ENCODE peak calls at places on chromosomes 1 and 21, in ten cellular contexts. R, P, B, U, D, W, L, Q, K and T are unnamed samples.

GRCh38 chr21:20551939-20552338 is 446.3 kb upstream of the NCAM2 start:
- DNase-seq in R (no peak), P (no peak), B (no peak), U (no peak), D (no peak), W (no peak), L (no peak), Q (no peak), K (no peak), T (no peak)

GRCh38 chr1:223363057-223363855 is 720 bp downstream of the SUSD4 start:
- DNase-seq in R (no peak), P (peak), B (no peak), U (peak), D (no peak), W (peak), L (no peak), Q (no peak), K (peak), T (no peak)

GRCh38 chr1:198118136-198118535 is 38.7 kb upstream of the NEK7 start:
- DNase-seq in R (peak), P (no peak), B (peak), U (peak), D (no peak), W (no peak), L (no peak), Q (no peak), K (peak), T (no peak)

GRCh38 chr21:25887646-25888321 is 153.0 kb downstream of the GABPA start:
- DNase-seq in R (no peak), P (no peak), B (no peak), U (no peak), D (peak), W (no peak), L (no peak), Q (no peak), K (no peak), T (no peak)

GRCh38 chr1:26584022-26584485 is 54.5 kb downstream of the RPS6KA1 start:
- DNase-seq in R (no peak), P (peak), B (no peak), U (no peak), D (no peak), W (peak), L (peak), Q (peak), K (no peak), T (no peak)

GRCh38 chr1:53143527-53143926 is 1.1 kb upstream of the SLC1A7 start:
- DNase-seq in R (no peak), P (no peak), B (no peak), U (no peak), D (no peak), W (no peak), L (no peak), Q (no peak), K (no peak), T (no peak)

GRCh38 chr1:224804220-224804619 is 125.3 kb upstream of the DNAH14 start:
- DNase-seq in R (no peak), P (no peak), B (no peak), U (no peak), D (no peak), W (no peak), L (no peak), Q (no peak), K (no peak), T (no peak)

GRCh38 chr1:224539971-224540370 is 76.1 kb upstream of the CNIH3 start:
- DNase-seq in R (no peak), P (no peak), B (no peak), U (no peak), D (no peak), W (no peak), L (no peak), Q (no peak), K (peak), T (no peak)

GRCh38 chr1:65027699-65028358 is 61.5 kb upstream of the JAK1 start:
- DNase-seq in R (peak), P (no peak), B (no peak), U (peak), D (no peak), W (no peak), L (no peak), Q (no peak), K (no peak), T (no peak)

GRCh38 chr1:101147381-101147780 is 89.4 kb upstream of the S1PR1 start:
- DNase-seq in R (no peak), P (no peak), B (no peak), U (no peak), D (no peak), W (no peak), L (no peak), Q (no peak), K (no peak), T (no peak)

GRCh38 chr21:30446969-30447368 is 6.9 kb downstream of the KRTAP15-1 start:
- DNase-seq in R (no peak), P (no peak), B (no peak), U (no peak), D (no peak), W (no peak), L (no peak), Q (no peak), K (no peak), T (no peak)

GRCh38 chr21:37670883-37671282 is 245.4 kb downstream of the KCNJ6 start:
- DNase-seq in R (no peak), P (no peak), B (peak), U (no peak), D (no peak), W (no peak), L (peak), Q (no peak), K (peak), T (no peak)

GRCh38 chr1:17903386-17903785 is 148.3 kb downstream of the ACTL8 start:
- DNase-seq in R (no peak), P (no peak), B (no peak), U (no peak), D (no peak), W (no peak), L (no peak), Q (no peak), K (no peak), T (no peak)

GRCh38 chr1:213123087-213123486 is 72.0 kb downstream of the RPS6KC1 start:
- DNase-seq in R (no peak), P (no peak), B (no peak), U (no peak), D (no peak), W (no peak), L (no peak), Q (no peak), K (no peak), T (no peak)

GRCh38 chr1:225699336-225699735 is 46.4 kb upstream of the ENAH start:
- DNase-seq in R (no peak), P (no peak), B (no peak), U (no peak), D (no peak), W (no peak), L (no peak), Q (no peak), K (no peak), T (no peak)

GRCh38 chr21:46098303-46099141 is 610 bp downstream of the COL6A2 start:
- DNase-seq in R (no peak), P (peak), B (no peak), U (peak), D (no peak), W (no peak), L (no peak), Q (no peak), K (no peak), T (peak)

GRCh38 chr1:94531664-94532063 is 9.9 kb downstream of the F3 start:
- DNase-seq in R (no peak), P (no peak), B (no peak), U (no peak), D (no peak), W (no peak), L (no peak), Q (no peak), K (no peak), T (no peak)

GRCh38 chr1:118984990-118985608 is 3.0 kb downstream of the TBX15 start:
- DNase-seq in R (no peak), P (no peak), B (no peak), U (no peak), D (no peak), W (peak), L (no peak), Q (no peak), K (no peak), T (no peak)

GRCh38 chr1:57599233-57599994 is 175.6 kb upstream of the DAB1 start:
- DNase-seq in R (no peak), P (peak), B (no peak), U (no peak), D (peak), W (no peak), L (no peak), Q (no peak), K (peak), T (no peak)

GRCh38 chr1:112423207-112423606 is 27.2 kb downstream of the CTTNBP2NL start:
- DNase-seq in R (no peak), P (no peak), B (no peak), U (no peak), D (no peak), W (no peak), L (no peak), Q (no peak), K (no peak), T (no peak)

GRCh38 chr1:39969048-39969447 is 14.1 kb downstream of the MFSD2A start:
- DNase-seq in R (no peak), P (no peak), B (no peak), U (no peak), D (no peak), W (no peak), L (no peak), Q (no peak), K (peak), T (no peak)

GRCh38 chr1:28663871-28664470 is 4.6 kb upstream of the GMEB1 start:
- DNase-seq in R (no peak), P (no peak), B (no peak), U (no peak), D (no peak), W (no peak), L (no peak), Q (no peak), K (no peak), T (no peak)

GRCh38 chr1:223711173-223711572 is 1.2 kb upstream of the CAPN2 start:
- DNase-seq in R (no peak), P (no peak), B (no peak), U (no peak), D (no peak), W (no peak), L (no peak), Q (no peak), K (peak), T (no peak)

GRCh38 chr1:61011514-61012263 is 70.7 kb upstream of the NFIA start:
- DNase-seq in R (no peak), P (no peak), B (no peak), U (no peak), D (no peak), W (no peak), L (no peak), Q (no peak), K (no peak), T (no peak)

GRCh38 chr1:116501041-116501869 is 69.6 kb downstream of the CD58 start:
- DNase-seq in R (no peak), P (no peak), B (no peak), U (no peak), D (no peak), W (no peak), L (no peak), Q (no peak), K (no peak), T (no peak)

GRCh38 chr1:215970406-215970805 is 403.3 kb downstream of the KCTD3 start:
- DNase-seq in R (no peak), P (no peak), B (no peak), U (no peak), D (peak), W (no peak), L (no peak), Q (no peak), K (peak), T (no peak)

GRCh38 chr1:17521946-17522612 is 17.4 kb upstream of the ARHGEF10L start:
- DNase-seq in R (no peak), P (no peak), B (no peak), U (no peak), D (no peak), W (no peak), L (no peak), Q (no peak), K (no peak), T (no peak)

GRCh38 chr1:58528518-58528917 is 18.0 kb downstream of the OMA1 start:
- DNase-seq in R (no peak), P (no peak), B (peak), U (no peak), D (peak), W (no peak), L (peak), Q (no peak), K (peak), T (no peak)

GRCh38 chr21:43933146-43933673 is 68.2 kb downstream of the AGPAT3 start:
- DNase-seq in R (no peak), P (no peak), B (no peak), U (no peak), D (no peak), W (no peak), L (no peak), Q (no peak), K (no peak), T (no peak)

GRCh38 chr1:109161836-109162606 is 48.1 kb downstream of the ELAPOR1 start:
- DNase-seq in R (no peak), P (no peak), B (peak), U (peak), D (peak), W (peak), L (peak), Q (no peak), K (peak), T (no peak)

GRCh38 chr1:145826030-145826429 is 2.0 kb downstream of the POLR3C start:
- DNase-seq in R (no peak), P (no peak), B (no peak), U (no peak), D (no peak), W (no peak), L (no peak), Q (no peak), K (no peak), T (no peak)

GRCh38 chr1:143665606-143666005 is 306.2 kb downstream of the FAM72C start:
- DNase-seq in R (no peak), P (no peak), B (no peak), U (no peak), D (no peak), W (no peak), L (no peak), Q (no peak), K (no peak), T (no peak)

GRCh38 chr1:174051956-174052355 is 29.8 kb upstream of the RC3H1 start:
- DNase-seq in R (peak), P (no peak), B (no peak), U (no peak), D (no peak), W (no peak), L (no peak), Q (no peak), K (no peak), T (no peak)

GRCh38 chr1:167924553-167925223 is 10.8 kb upstream of the ADCY10 start:
- DNase-seq in R (no peak), P (no peak), B (no peak), U (no peak), D (no peak), W (no peak), L (no peak), Q (no peak), K (no peak), T (no peak)

GRCh38 chr1:53535846-53536245 is 76.6 kb downstream of the DMRTB1 start:
- DNase-seq in R (no peak), P (no peak), B (peak), U (no peak), D (no peak), W (no peak), L (no peak), Q (no peak), K (peak), T (no peak)

GRCh38 chr1:111541721-111542120 is 38.3 kb upstream of the ADORA3 start:
- DNase-seq in R (no peak), P (no peak), B (no peak), U (no peak), D (no peak), W (no peak), L (peak), Q (no peak), K (peak), T (no peak)

GRCh38 chr21:34728479-34728878 is 59.7 kb downstream of the CLIC6 start:
- DNase-seq in R (no peak), P (no peak), B (no peak), U (no peak), D (no peak), W (no peak), L (no peak), Q (no peak), K (no peak), T (no peak)

GRCh38 chr1:24233684-24234600 is 46.9 kb upstream of the IFNLR1 start:
- DNase-seq in R (no peak), P (no peak), B (no peak), U (no peak), D (no peak), W (no peak), L (no peak), Q (no peak), K (peak), T (no peak)

GRCh38 chr1:217135987-217136894 is 413.0 kb upstream of the ESRRG start:
- DNase-seq in R (no peak), P (peak), B (no peak), U (peak), D (no peak), W (peak), L (no peak), Q (no peak), K (no peak), T (no peak)

GRCh38 chr1:14925336-14926136 is 228.0 kb upstream of the TMEM51 start:
- DNase-seq in R (no peak), P (no peak), B (no peak), U (no peak), D (no peak), W (no peak), L (no peak), Q (no peak), K (no peak), T (no peak)
- TF ChIP-seq CTCF in R (no peak), P (no peak), B (no peak), U (no peak), D (peak), W (no peak), L (peak), Q (no peak), K (no peak), T (no peak)

DNA sequence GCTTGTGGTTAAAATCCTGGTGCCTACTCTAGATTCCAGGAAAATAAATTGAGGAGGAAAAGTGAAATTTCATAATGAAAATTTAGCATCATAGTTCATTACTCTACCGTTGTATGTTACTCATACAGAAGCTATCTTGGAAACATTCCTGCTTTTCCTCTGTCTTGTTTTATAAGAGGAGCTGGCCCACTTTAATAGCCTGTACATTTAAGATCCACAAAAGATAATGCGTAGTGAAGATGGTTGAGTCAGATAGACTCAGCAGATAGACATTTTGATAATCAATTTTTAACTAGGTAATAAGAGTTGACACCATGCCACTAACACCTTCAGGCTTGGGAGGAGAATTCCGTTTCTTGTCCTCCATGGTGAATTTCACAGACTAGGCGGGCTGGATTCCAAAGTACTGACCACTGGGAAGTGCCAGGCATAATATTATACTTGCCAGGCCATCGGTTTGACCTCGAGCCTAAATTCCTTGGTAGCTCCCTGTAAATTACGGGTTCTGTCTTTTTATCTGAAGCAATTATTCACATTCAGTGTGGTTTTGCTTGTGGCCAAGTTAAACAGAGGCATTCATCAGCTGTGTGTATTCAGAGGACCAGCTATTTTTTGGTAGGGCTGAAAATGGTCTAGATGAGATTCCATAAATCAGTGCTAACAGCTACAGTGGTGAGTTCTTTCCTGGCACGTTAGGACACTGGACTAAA is 111.9 kb upstream of the KAZN start:
- DNase-seq in R (no peak), P (no peak), B (peak), U (no peak), D (peak), W (no peak), L (peak), Q (no peak), K (peak), T (no peak)
- TF ChIP-seq CTCF in R (no peak), P (no peak), B (no peak), U (no peak), D (no peak), W (no peak), L (no peak), Q (no peak), K (no peak), T (no peak)

GRCh38 chr1:180501865-180502360 is 464 bp downstream of the ACBD6 start:
- DNase-seq in R (no peak), P (no peak), B (no peak), U (no peak), D (no peak), W (peak), L (peak), Q (peak), K (no peak), T (no peak)
- TF ChIP-seq CTCF in R (no peak), P (no peak), B (no peak), U (no peak), D (no peak), W (no peak), L (peak), Q (no peak), K (no peak), T (no peak)

DNA sequence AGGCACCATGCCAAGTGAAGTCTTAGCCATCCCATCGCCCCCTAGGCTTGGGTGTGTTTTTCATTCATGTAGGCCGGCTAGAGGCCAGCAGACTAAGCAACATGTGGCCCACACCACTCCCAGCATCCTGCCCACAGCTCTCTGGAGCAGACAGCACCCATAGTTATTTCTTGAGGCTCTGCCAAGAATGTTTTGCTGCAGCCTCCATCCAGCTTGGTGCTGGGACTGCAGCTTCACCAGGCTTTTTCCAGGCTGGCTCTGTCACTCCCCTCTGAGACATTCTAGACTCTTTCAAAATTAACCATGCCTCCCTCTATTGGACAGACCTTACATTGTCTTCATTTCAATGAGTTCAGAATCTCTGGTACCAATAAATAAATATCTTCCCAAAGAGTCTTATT is 104.2 kb downstream of the DUSP10 start:
- DNase-seq in R (no peak), P (no peak), B (no peak), U (no peak), D (no peak), W (no peak), L (no peak), Q (no peak), K (peak), T (no peak)
- TF ChIP-seq CTCF in R (no peak), P (no peak), B (no peak), U (no peak), D (no peak), W (no peak), L (peak), Q (no peak), K (no peak), T (no peak)

DNA sequence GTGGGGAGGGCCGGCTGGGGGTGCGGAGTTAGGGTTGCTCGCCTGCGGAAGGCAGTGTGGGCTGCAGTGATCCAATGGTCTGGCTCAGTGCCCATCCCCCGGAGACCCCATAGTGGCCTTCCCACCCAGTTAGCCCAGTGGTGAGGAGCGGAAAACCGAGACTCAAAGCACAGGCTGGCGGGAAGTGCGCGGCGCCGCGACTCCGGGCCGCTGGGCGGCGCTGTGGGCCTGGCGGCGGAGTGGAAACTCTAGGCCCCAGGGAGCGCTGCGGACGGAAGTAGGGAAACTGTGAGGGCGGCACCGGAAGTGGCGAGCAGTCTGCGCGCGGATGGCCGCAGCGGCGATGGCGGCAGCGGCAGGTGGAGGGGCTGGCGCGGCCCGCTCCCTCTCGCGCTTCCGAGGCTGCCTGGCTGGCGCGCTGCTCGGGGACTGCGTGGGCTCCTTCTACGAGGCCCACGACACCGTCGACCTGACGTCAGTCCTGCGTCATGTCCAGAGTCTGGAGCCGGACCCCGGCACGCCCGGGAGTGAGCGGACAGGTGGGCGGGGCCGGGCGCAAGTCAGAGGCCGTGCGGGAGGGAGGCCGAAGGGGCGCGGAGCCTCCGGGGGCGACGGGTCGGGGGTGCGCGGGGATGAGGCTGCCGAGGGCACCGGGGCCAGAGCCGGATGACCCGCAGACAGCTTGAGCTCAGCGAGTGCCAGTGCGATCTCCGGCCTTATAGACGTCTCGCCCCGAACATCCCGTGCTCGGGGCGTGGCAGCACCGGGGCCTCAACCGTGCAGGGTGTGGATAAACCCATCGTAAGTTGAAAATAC is at the start of gene ADPRS:
- DNase-seq in R (peak), P (peak), B (peak), U (peak), D (peak), W (peak), L (peak), Q (peak), K (peak), T (peak)
- TF ChIP-seq CTCF in R (peak), P (peak), B (peak), U (peak), D (peak), W (peak), L (peak), Q (peak), K (peak), T (no peak)